ENCODE peak calls at places on chromosomes 12 and 14, in ten cellular contexts. H is astrocyte; X is CD8-positive, alpha-beta T cell; A is body of pancreas; K is IMR-90; P is heart right ventricle; B is Caco-2; Z is aorta; G is HCT116; W is thoracic aorta. E is an unnamed sample. For H3K9me3, the result is how much of the 10 kb centered on the place peaks cover.

GRCh38 chr12:110582286-110583136 is 607 bp downstream of the PPTC7 start:
- DNase-seq in H (no peak), X (peak), A (peak), K (peak), P (peak), B (peak), Z (peak), G (no peak), W (no peak), E (peak)

GRCh38 chr12:47758834-47759690 is at the start of gene RAPGEF3:
- DNase-seq in H (peak), X (peak), A (peak), K (peak), P (peak), B (peak), Z (peak), G (no peak), W (peak), E (peak)

GRCh38 chr14:78316711-78317110 is 146.5 kb downstream of the NRXN3 start:
- DNase-seq in H (no peak), X (no peak), A (no peak), K (no peak), P (no peak), B (no peak), Z (no peak), G (no peak), W (no peak), E (no peak)

GRCh38 chr12:128983371-128983770 is 130.1 kb downstream of the GLT1D1 start:
- DNase-seq in H (no peak), X (no peak), A (no peak), K (no peak), P (no peak), B (no peak), Z (no peak), G (no peak), W (no peak), E (no peak)

GRCh38 chr14:70638416-70638815 is 3.3 kb upstream of the TTC9 start:
- DNase-seq in H (no peak), X (no peak), A (no peak), K (no peak), P (no peak), B (no peak), Z (no peak), G (no peak), W (no peak), E (no peak)

GRCh38 chr14:92121207-92121669 is 268 bp downstream of the NDUFB1 start:
- DNase-seq in H (peak), X (no peak), A (peak), K (peak), P (peak), B (no peak), Z (peak), G (no peak), W (no peak), E (peak)

GRCh38 chr12:88579572-88579940 is 715 bp downstream of the KITLG start:
- DNase-seq in H (no peak), X (no peak), A (peak), K (no peak), P (peak), B (no peak), Z (peak), G (no peak), W (no peak), E (no peak)

GRCh38 chr14:73209943-73210342 is 27.4 kb upstream of the PAPLN start:
- DNase-seq in H (peak), X (no peak), A (no peak), K (peak), P (no peak), B (no peak), Z (no peak), G (no peak), W (no peak), E (no peak)

GRCh38 chr14:100015251-100015655 is 50.0 kb upstream of the EVL start:
- DNase-seq in H (no peak), X (no peak), A (no peak), K (peak), P (no peak), B (no peak), Z (no peak), G (no peak), W (no peak), E (no peak)

GRCh38 chr12:10697872-10698271 is 24.0 kb upstream of the STYK1 start:
- DNase-seq in H (no peak), X (no peak), A (no peak), K (no peak), P (no peak), B (no peak), Z (no peak), G (no peak), W (no peak), E (no peak)

GRCh38 chr12:98678236-98678945 is 33.3 kb downstream of the APAF1 start:
- DNase-seq in H (no peak), X (no peak), A (no peak), K (no peak), P (no peak), B (no peak), Z (no peak), G (no peak), W (no peak), E (no peak)

GRCh38 chr12:115378296-115378695 is 694.3 kb upstream of the TBX3 start:
- DNase-seq in H (no peak), X (no peak), A (no peak), K (no peak), P (no peak), B (no peak), Z (no peak), G (no peak), W (no peak), E (no peak)

GRCh38 chr12:70507442-70507841 is 129.8 kb downstream of the PTPRB start:
- DNase-seq in H (peak), X (no peak), A (no peak), K (no peak), P (no peak), B (no peak), Z (no peak), G (no peak), W (no peak), E (no peak)

GRCh38 chr12:64097346-64098105 is 124.6 kb downstream of the KICS2 start:
- DNase-seq in H (peak), X (no peak), A (no peak), K (peak), P (peak), B (no peak), Z (no peak), G (no peak), W (no peak), E (no peak)

GRCh38 chr14:29039171-29039570 is 272.6 kb downstream of the FOXG1 start:
- DNase-seq in H (peak), X (no peak), A (no peak), K (peak), P (no peak), B (no peak), Z (no peak), G (no peak), W (no peak), E (no peak)

GRCh38 chr12:14239350-14239934 is 126.0 kb upstream of the ATF7IP start:
- DNase-seq in H (peak), X (peak), A (peak), K (no peak), P (peak), B (peak), Z (no peak), G (no peak), W (no peak), E (no peak)

GRCh38 chr12:95548539-95549391 is 2.5 kb downstream of the USP44 start:
- DNase-seq in H (no peak), X (peak), A (peak), K (peak), P (peak), B (no peak), Z (peak), G (no peak), W (no peak), E (peak)

GRCh38 chr12:30989754-30990153 is 63.2 kb downstream of the TSPAN11 start:
- DNase-seq in H (no peak), X (no peak), A (peak), K (no peak), P (peak), B (peak), Z (no peak), G (no peak), W (no peak), E (no peak)

GRCh38 chr12:124747426-124748161 is 116.1 kb downstream of the SCARB1 start:
- DNase-seq in H (peak), X (no peak), A (no peak), K (peak), P (no peak), B (no peak), Z (no peak), G (no peak), W (no peak), E (no peak)

GRCh38 chr12:124730455-124730932 is 133.2 kb downstream of the SCARB1 start:
- DNase-seq in H (peak), X (no peak), A (peak), K (peak), P (peak), B (no peak), Z (peak), G (no peak), W (no peak), E (no peak)

GRCh38 chr12:25256005-25256404 is 5.3 kb upstream of the KRAS start:
- DNase-seq in H (no peak), X (no peak), A (no peak), K (no peak), P (no peak), B (peak), Z (no peak), G (no peak), W (no peak), E (no peak)

GRCh38 chr14:91388551-91388975 is 29.1 kb downstream of the CCDC88C start:
- DNase-seq in H (no peak), X (peak), A (no peak), K (peak), P (no peak), B (no peak), Z (peak), G (no peak), W (no peak), E (no peak)

GRCh38 chr14:100891501-100892445 is 11.7 kb downstream of the RTL1 start:
- DNase-seq in H (no peak), X (no peak), A (no peak), K (no peak), P (no peak), B (no peak), Z (peak), G (no peak), W (no peak), E (peak)

GRCh38 chr14:77988966-77989365 is 181.2 kb upstream of the NRXN3 start:
- DNase-seq in H (peak), X (no peak), A (no peak), K (peak), P (peak), B (no peak), Z (peak), G (no peak), W (no peak), E (no peak)

GRCh38 chr12:79563021-79563739 is 127.6 kb downstream of the PAWR start:
- DNase-seq in H (no peak), X (no peak), A (no peak), K (no peak), P (no peak), B (no peak), Z (no peak), G (no peak), W (no peak), E (no peak)

GRCh38 chr12:94699796-94700195 is 49.4 kb upstream of the TMCC3 start:
- DNase-seq in H (no peak), X (no peak), A (no peak), K (no peak), P (no peak), B (no peak), Z (no peak), G (no peak), W (no peak), E (no peak)

GRCh38 chr12:11609045-11609444 is 40.4 kb upstream of the ETV6 start:
- DNase-seq in H (no peak), X (no peak), A (no peak), K (no peak), P (no peak), B (no peak), Z (no peak), G (no peak), W (no peak), E (no peak)

GRCh38 chr12:69985656-69986055 is 160.6 kb downstream of the MYRFL start:
- DNase-seq in H (no peak), X (no peak), A (no peak), K (no peak), P (no peak), B (peak), Z (no peak), G (peak), W (no peak), E (no peak)

GRCh38 chr12:38053655-38054464 is 262.7 kb upstream of the ALG10B start:
- DNase-seq in H (no peak), X (no peak), A (peak), K (no peak), P (no peak), B (peak), Z (no peak), G (no peak), W (no peak), E (no peak)

GRCh38 chr12:29838768-29839167 is 55.0 kb upstream of the TMTC1 start:
- DNase-seq in H (no peak), X (no peak), A (no peak), K (no peak), P (no peak), B (no peak), Z (no peak), G (no peak), W (no peak), E (no peak)
- H3K9me3 ChIP-seq in H (under half), X (under half), A (under half), K (under half), P (under half), B (under half), Z (under half), G (under half), W (under half), E (under half)

GRCh38 chr12:51907083-51907863 is at the start of gene ACVRL1:
- DNase-seq in H (no peak), X (no peak), A (no peak), K (no peak), P (no peak), B (peak), Z (no peak), G (no peak), W (no peak), E (no peak)

GRCh38 chr12:51905507-51906438 is 1.5 kb upstream of the ACVRL1 start:
- DNase-seq in H (no peak), X (no peak), A (peak), K (peak), P (peak), B (peak), Z (peak), G (no peak), W (no peak), E (peak)

GRCh38 chr12:51904951-51905471 is 2.3 kb upstream of the ACVRL1 start:
- DNase-seq in H (no peak), X (no peak), A (no peak), K (peak), P (no peak), B (peak), Z (peak), G (no peak), W (no peak), E (peak)

GRCh38 chr12:51907864-51908425 is 641 bp downstream of the ACVRL1 start:
- DNase-seq in H (no peak), X (no peak), A (no peak), K (no peak), P (no peak), B (peak), Z (no peak), G (no peak), W (no peak), E (no peak)

DNA sequence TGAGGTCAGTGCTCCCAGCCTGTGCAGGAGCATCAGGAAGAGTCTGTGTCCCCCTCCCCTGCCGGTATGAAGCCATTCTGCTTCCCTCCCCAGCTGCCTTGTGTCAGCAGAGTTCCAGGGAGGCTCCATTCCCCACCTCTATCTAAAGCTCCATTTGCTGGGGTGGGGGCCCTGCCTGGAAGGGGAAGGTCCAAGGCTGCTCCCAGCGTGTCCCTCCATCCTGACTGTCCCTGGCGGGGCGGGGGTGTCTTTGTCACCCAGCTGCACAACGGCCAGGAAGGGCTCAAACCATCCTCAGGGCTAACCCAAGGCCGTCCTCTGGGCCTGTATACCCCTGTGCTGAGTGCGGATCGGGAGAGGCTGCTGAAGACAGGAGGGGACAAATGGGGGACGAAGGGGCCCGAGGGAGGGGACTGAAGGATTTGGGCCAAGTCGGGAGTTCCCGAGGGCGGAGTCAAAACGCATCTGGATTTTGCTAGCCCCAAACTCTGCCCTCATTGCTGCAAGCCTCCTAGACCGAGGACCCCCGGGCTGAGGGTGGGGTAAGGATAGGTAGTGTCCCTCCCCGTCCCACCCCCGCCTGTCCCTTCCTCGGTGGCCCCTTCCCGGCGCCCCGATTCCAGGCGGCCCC is 737 bp upstream of the ACVRL1 start:
- DNase-seq in H (no peak), X (no peak), A (no peak), K (no peak), P (no peak), B (peak), Z (no peak), G (no peak), W (no peak), E (peak)
- H3K4me3 ChIP-seq in H (no peak), X (no peak), A (no peak), K (no peak), P (peak), B (no peak), Z (no peak), G (no peak), W (peak), E (peak)

DNA sequence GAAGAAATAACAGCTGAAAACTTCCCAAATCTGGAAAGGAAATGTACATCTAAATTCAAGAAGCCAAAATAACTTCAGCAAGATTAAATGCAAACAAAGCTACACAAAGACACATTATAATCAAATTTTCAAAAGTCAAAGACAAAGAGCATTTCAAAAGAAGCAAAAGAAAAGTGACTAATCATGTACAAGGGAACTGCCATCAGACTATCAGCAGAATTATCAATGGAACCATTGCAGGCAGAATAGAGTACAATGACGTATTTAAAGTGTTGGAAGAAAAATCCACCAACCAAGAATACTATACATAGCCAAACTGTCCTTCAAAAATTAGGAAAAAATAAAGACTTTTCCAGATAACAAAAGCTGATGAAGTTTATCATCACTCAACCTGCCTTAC is 147.5 kb downstream of the NELL2 start:
- DNase-seq in H (no peak), X (no peak), A (no peak), K (no peak), P (no peak), B (no peak), Z (no peak), G (no peak), W (no peak), E (no peak)
- H3K9me3 ChIP-seq in H (under half), X (under half), A (under half), K (under half), P (under half), B (under half), Z (under half), G (under half), W (under half), E (under half)

DNA sequence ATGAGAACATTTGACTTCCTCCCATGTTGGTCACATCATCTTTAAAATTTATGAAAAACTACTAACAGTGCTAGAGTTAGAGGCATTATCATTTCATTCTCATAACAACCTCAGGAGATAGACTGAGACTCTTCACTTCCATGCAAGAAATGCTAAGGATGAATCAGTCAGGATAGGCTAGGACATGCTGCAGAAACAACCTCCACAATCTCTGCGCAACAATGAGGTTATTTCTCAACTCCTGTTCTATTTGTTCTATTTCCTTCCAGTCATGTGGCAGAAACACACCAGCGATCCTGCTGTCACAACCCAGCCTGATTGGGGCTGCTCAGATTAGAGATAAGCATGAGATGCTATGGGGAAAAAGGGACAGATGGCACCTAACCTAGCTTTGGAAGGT is 49.0 kb upstream of the TMEM263 start:
- DNase-seq in H (no peak), X (no peak), A (no peak), K (no peak), P (no peak), B (no peak), Z (no peak), G (no peak), W (no peak), E (no peak)
- H3K4me3 ChIP-seq in H (no peak), X (no peak), A (no peak), K (no peak), P (no peak), B (no peak), Z (no peak), G (no peak), W (no peak), E (no peak)

GRCh38 chr12:83390186-83390585 is 703.5 kb downstream of the TMTC2 start:
- DNase-seq in H (no peak), X (no peak), A (no peak), K (no peak), P (no peak), B (no peak), Z (no peak), G (no peak), W (no peak), E (no peak)
- H3K9me3 ChIP-seq in H (under half), X (under half), A (under half), K (under half), P (under half), B (under half), Z (under half), G (under half), W (under half), E (under half)